ENCODE peak calls at places on chromosomes 13 and 19, in seven cellular contexts. G, M, E, N, Z, R and S are unnamed samples.
A peak's percentile ranks its signal among the peaks of the same experiment; 100 is the strongest.

GRCh38 chr19:30482956-30483355 is 110.8 kb downstream of the ZNF536 start:
- DNase-seq in G (no peak), M (no peak), E (no peak), N (no peak), Z (no peak), R (no peak), S (no peak)

GRCh38 chr13:113121928-113122420 is 625 bp upstream of the F10 start:
- DNase-seq in G (no peak), M (no peak), E (no peak), N (peak; percentile 30), Z (no peak), R (no peak), S (no peak)

GRCh38 chr19:38319421-38320258 is at the start of gene KCNK6:
- DNase-seq in G (peak; percentile 63), M (no peak), E (no peak), N (peak; percentile 86), Z (peak; percentile 39), R (peak; percentile 81), S (no peak)

GRCh38 chr19:17741456-17741855 is 9.8 kb upstream of the FCHO1 start:
- DNase-seq in G (no peak), M (no peak), E (no peak), N (no peak), Z (no peak), R (no peak), S (no peak)

GRCh38 chr13:111491021-111491420 is 170.6 kb downstream of the TEX29 start:
- DNase-seq in G (no peak), M (no peak), E (no peak), N (peak; percentile 26), Z (no peak), R (peak; percentile 40), S (no peak)

GRCh38 chr13:60347174-60347573 is 49.8 kb upstream of the TDRD3 start:
- DNase-seq in G (no peak), M (no peak), E (no peak), N (no peak), Z (no peak), R (no peak), S (no peak)

GRCh38 chr13:99656843-99657506 is 155.7 kb downstream of the TM9SF2 start:
- DNase-seq in G (no peak), M (no peak), E (peak; percentile 42), N (no peak), Z (no peak), R (no peak), S (no peak)

GRCh38 chr19:14368011-14368513 is 13.2 kb upstream of the ADGRE5 start:
- DNase-seq in G (no peak), M (no peak), E (no peak), N (no peak), Z (no peak), R (no peak), S (no peak)

GRCh38 chr13:93361703-93362102 is 135.1 kb downstream of the GPC6 start:
- DNase-seq in G (no peak), M (no peak), E (no peak), N (no peak), Z (no peak), R (no peak), S (no peak)

GRCh38 chr13:45370922-45371406 is 30.0 kb upstream of the TPT1 start:
- DNase-seq in G (peak; percentile 87), M (peak; percentile 75), E (peak; percentile 82), N (peak; percentile 79), Z (peak; percentile 35), R (peak; percentile 82), S (peak; percentile 79)

GRCh38 chr19:58279042-58279924 is 528 bp downstream of the ZNF8 start:
- DNase-seq in G (peak; percentile 92), M (no peak), E (peak; percentile 65), N (peak; percentile 77), Z (peak; percentile 11), R (peak; percentile 86), S (peak; percentile 82)

GRCh38 chr13:90890435-90890834 is 457.1 kb upstream of the MIR17HG start:
- DNase-seq in G (no peak), M (no peak), E (no peak), N (no peak), Z (no peak), R (no peak), S (no peak)

GRCh38 chr19:39916851-39917396 is 17.5 kb downstream of the FCGBP start:
- DNase-seq in G (no peak), M (no peak), E (no peak), N (peak; percentile 42), Z (no peak), R (peak; percentile 32), S (peak; percentile 29)

GRCh38 chr13:31201341-31202024 is 1.7 kb downstream of the B3GLCT start:
- DNase-seq in G (no peak), M (no peak), E (peak; percentile 59), N (no peak), Z (no peak), R (no peak), S (no peak)

GRCh38 chr13:36981156-36981743 is 17.9 kb downstream of the ALG5 start:
- DNase-seq in G (peak; percentile 52), M (no peak), E (peak; percentile 81), N (no peak), Z (no peak), R (no peak), S (peak; percentile 77)

GRCh38 chr13:44906758-44907157 is 82.5 kb downstream of the NUFIP1 start:
- DNase-seq in G (peak; percentile 20), M (no peak), E (no peak), N (no peak), Z (no peak), R (no peak), S (no peak)

GRCh38 chr19:30304540-30304939 is 67.6 kb upstream of the ZNF536 start:
- DNase-seq in G (no peak), M (no peak), E (no peak), N (no peak), Z (no peak), R (no peak), S (peak; percentile 79)

GRCh38 chr19:15093001-15093400 is 11.0 kb downstream of the OR1I1 start:
- DNase-seq in G (no peak), M (no peak), E (no peak), N (no peak), Z (no peak), R (no peak), S (no peak)

GRCh38 chr13:44354884-44355283 is 18.7 kb upstream of the SERP2 start:
- DNase-seq in G (no peak), M (no peak), E (no peak), N (no peak), Z (no peak), R (no peak), S (no peak)

GRCh38 chr13:38657191-38657590 is 29.7 kb upstream of the FREM2 start:
- DNase-seq in G (no peak), M (no peak), E (peak; percentile 79), N (no peak), Z (no peak), R (no peak), S (no peak)

GRCh38 chr13:47281981-47282380 is 385.1 kb upstream of the HTR2A start:
- DNase-seq in G (no peak), M (no peak), E (no peak), N (no peak), Z (no peak), R (no peak), S (no peak)

GRCh38 chr13:49828452-49828851 is 36.0 kb upstream of the KPNA3 start:
- DNase-seq in G (no peak), M (no peak), E (no peak), N (no peak), Z (no peak), R (no peak), S (peak; percentile 51)

DNA sequence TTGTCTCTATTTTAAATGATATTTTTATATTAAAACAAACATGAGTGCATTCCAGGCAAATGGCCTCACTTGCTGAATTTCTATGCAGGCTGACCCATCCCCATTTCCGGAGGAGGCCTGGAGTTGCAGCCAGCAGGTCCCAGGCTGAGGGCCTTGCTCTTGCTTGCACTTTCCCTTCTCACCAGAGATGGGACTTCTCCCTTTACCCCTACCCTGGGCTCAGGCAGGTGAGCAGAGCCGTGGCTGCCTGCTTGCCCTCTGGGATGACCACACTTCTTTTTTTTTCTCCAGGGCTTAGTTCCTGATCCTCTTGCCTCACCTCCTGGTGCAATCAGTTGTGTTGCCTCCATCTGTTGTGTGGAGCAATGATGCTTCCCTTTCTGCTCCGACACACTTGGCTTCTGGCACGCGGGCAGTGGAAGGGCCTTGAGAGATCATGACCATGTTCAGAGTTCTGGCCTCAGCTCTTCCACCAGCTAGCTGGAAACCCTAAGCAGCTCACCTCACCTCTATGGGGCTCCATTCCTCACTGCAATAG is 11.1 kb upstream of the OLFM4 start:
- DNase-seq in G (no peak), M (no peak), E (no peak), N (no peak), Z (no peak), R (peak; percentile 66), S (no peak)
- H3K4me1 ChIP-seq in G (peaks cover 6% of the 10 kb centered on the region), M (peaks cover 5% of the 10 kb centered on the region), E (no peaks in the 10 kb centered on the region), N (no peaks in the 10 kb centered on the region), Z (no peaks in the 10 kb centered on the region), R (no peaks in the 10 kb centered on the region), S (peaks cover 2% of the 10 kb centered on the region)

DNA sequence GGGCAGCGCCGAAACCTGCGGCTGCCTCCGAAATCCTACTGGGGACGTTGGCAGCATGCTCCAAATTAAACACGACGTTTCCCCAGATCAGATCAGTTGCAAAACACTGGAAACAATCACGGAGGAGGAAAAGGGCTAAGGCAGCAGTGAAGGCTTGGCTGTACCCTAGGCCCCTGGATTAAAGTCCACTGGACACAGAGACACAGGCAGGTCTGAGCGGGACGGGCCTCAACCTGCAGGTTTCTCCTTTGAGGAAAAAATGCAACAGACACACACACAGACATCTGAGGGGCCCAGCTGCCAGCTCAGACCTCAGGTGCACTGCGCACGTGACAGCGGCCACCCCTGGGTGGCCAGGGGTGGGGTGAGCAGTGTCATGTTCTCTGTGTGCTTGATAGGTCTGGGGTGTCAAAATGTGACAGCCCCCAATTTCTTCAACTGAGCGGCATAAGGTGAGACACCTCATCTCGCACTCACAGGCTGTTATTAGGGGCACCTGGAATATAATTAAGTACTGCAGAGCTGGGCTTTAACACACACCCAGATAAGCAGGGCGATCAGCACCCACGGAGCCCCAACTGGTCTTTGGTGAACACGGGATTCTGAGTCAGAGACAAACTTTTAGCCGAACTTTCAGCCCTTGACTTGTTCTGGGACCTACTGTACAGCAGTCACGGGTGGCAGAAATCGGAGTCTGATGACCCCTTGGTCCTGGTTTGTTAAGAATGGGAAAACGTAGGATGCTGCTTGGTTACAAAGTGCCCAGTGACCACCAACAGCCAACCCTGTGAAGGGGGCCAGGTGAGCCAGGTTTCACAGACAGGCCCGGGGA is 9.3 kb downstream of the SH3GL1 start:
- DNase-seq in G (no peak), M (no peak), E (no peak), N (peak; percentile 80), Z (no peak), R (no peak), S (no peak)
- H3K4me1 ChIP-seq in G (peaks cover 55% of the 10 kb centered on the region), M (peaks cover 47% of the 10 kb centered on the region), E (peaks cover 28% of the 10 kb centered on the region), N (no peaks in the 10 kb centered on the region), Z (peaks cover 42% of the 10 kb centered on the region), R (peaks cover 63% of the 10 kb centered on the region), S (no peaks in the 10 kb centered on the region)

DNA sequence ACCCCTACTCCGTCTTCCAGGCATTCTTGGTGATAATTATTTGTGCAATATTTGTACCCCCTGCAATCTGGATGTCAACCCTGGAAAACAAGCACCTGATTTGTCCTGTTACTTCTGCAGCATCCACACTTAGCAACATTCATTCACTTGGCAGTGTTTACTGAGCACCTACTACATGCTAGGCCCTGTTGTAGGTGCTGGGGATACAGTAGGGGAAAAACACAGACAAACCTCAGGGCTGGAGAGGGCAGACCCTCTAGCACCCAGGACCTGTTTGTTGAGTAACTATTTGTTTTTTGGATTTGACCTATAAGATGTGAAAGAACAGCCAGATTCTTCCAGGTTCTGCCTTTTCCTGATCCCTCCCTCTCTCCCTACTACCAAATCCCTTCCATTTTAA is 9.5 kb downstream of the NECTIN2 start:
- DNase-seq in G (no peak), M (no peak), E (no peak), N (no peak), Z (no peak), R (no peak), S (no peak)
- H3K4me1 ChIP-seq in G (no peaks in the 10 kb centered on the region), M (peaks cover 5% of the 10 kb centered on the region), E (no peaks in the 10 kb centered on the region), N (no peaks in the 10 kb centered on the region), Z (no peaks in the 10 kb centered on the region), R (peaks cover 25% of the 10 kb centered on the region), S (peaks cover 8% of the 10 kb centered on the region)

GRCh38 chr13:51520524-51520923 is 63.7 kb upstream of the WDFY2 start:
- DNase-seq in G (no peak), M (no peak), E (no peak), N (no peak), Z (no peak), R (no peak), S (no peak)
- H3K4me1 ChIP-seq in G (no peaks in the 10 kb centered on the region), M (peaks cover 1% of the 10 kb centered on the region), E (peaks cover 40% of the 10 kb centered on the region), N (no peaks in the 10 kb centered on the region), Z (peaks cover 13% of the 10 kb centered on the region), R (peaks cover 9% of the 10 kb centered on the region), S (peaks cover 9% of the 10 kb centered on the region)